ENCODE peak calls at places on chromosome 21, in eight cellular contexts. L is Ammon's horn, J is pons, G is H7, O is EL, D is endothelial cell, Z is nucleus accumbens, W is NCI-H1417. K is an unnamed sample.

GRCh38 chr21:42582422-42583149 is 68.9 kb downstream of the SLC37A1 start:
- DNase-seq in G (no peak), D (no peak), O (no peak), J (no peak), W (no peak), Z (no peak), L (no peak), K (no peak)

GRCh38 chr21:44304846-44305245 is 5.0 kb downstream of the PFKL start:
- DNase-seq in W (peak; percentile 57), J (peak; percentile 79), G (peak; percentile 89), L (peak; percentile 81), D (peak; percentile 60), O (peak; percentile 34), Z (peak; percentile 57), K (peak; percentile 72)

GRCh38 chr21:46205121-46205520 is 20.9 kb upstream of the SPATC1L start:
- DNase-seq in W (peak; percentile 53), Z (no peak), L (no peak), O (no peak), G (no peak), D (no peak), J (no peak), K (no peak)

GRCh38 chr21:41897690-41898089 is 18.5 kb upstream of the PRDM15 start:
- DNase-seq in D (no peak), O (no peak), J (no peak), Z (no peak), W (no peak), L (no peak), G (peak; percentile 73), K (no peak)

GRCh38 chr21:41601573-41602371 is 93.8 kb upstream of the TMPRSS2 start:
- DNase-seq in W (no peak), D (no peak), L (no peak), O (peak; percentile 50), Z (no peak), G (no peak), J (peak; percentile 13), K (peak; percentile 45)

GRCh38 chr21:36834192-36834591 is 132.3 kb downstream of the HLCS start:
- DNase-seq in L (no peak), Z (no peak), G (no peak), D (no peak), W (no peak), O (no peak), J (no peak), K (no peak)

GRCh38 chr21:32364801-32365200 is 28.0 kb downstream of the URB1 start:
- DNase-seq in O (no peak), G (no peak), Z (no peak), L (no peak), W (no peak), D (no peak), J (no peak), K (no peak)

GRCh38 chr21:26945916-26946315 is 21.0 kb downstream of the ADAMTS5 start:
- DNase-seq in J (peak; percentile 59), G (no peak), D (no peak), O (no peak), W (no peak), Z (no peak), L (peak; percentile 50), K (peak; percentile 45)

GRCh38 chr21:28959367-28960099 is 33.1 kb downstream of the LTN1 start:
- DNase-seq in L (no peak), D (no peak), G (no peak), W (no peak), O (peak; percentile 80), J (no peak), Z (no peak), K (peak; percentile 36)

GRCh38 chr21:37139902-37140301 is 66.8 kb downstream of the TTC3 start:
- DNase-seq in G (no peak), D (no peak), J (no peak), W (no peak), L (no peak), Z (no peak), O (peak; percentile 69), K (no peak)

GRCh38 chr21:42164064-42164789 is 54.7 kb upstream of the ABCG1 start:
- DNase-seq in G (peak; percentile 82), D (peak; percentile 59), Z (peak; percentile 35), O (no peak), L (peak; percentile 78), J (peak; percentile 78), W (peak; percentile 14), K (peak; percentile 25)

GRCh38 chr21:16323586-16323985 is 593.8 kb downstream of the USP25 start:
- DNase-seq in O (peak; percentile 38), G (no peak), J (no peak), D (no peak), L (no peak), Z (no peak), W (no peak), K (peak; percentile 46)

GRCh38 chr21:14736162-14736561 is 190.0 kb upstream of the SAMSN1 start:
- DNase-seq in G (no peak), O (no peak), Z (no peak), L (peak; percentile 21), W (no peak), J (peak; percentile 25), D (no peak), K (no peak)

GRCh38 chr21:44450402-44450801 is 4.9 kb upstream of the LRRC3 start:
- DNase-seq in Z (no peak), O (no peak), J (no peak), D (no peak), G (no peak), W (no peak), L (no peak), K (no peak)

GRCh38 chr21:42460391-42461184 is 35.4 kb downstream of the RSPH1 start:
- DNase-seq in Z (no peak), D (no peak), O (no peak), L (no peak), W (peak; percentile 86), G (no peak), J (no peak), K (no peak)

GRCh38 chr21:14356771-14357170 is 26.2 kb downstream of the HSPA13 start:
- DNase-seq in W (no peak), J (no peak), O (no peak), D (no peak), G (no peak), L (no peak), Z (no peak), K (no peak)

GRCh38 chr21:46052703-46053651 is 44.9 kb upstream of the COL6A2 start:
- DNase-seq in D (no peak), Z (no peak), J (no peak), G (peak; percentile 43), L (no peak), W (no peak), O (peak; percentile 81), K (peak; percentile 94)

GRCh38 chr21:42535602-42536171 is 22.0 kb downstream of the SLC37A1 start:
- DNase-seq in D (no peak), J (no peak), O (no peak), W (no peak), L (no peak), G (no peak), Z (no peak), K (no peak)

GRCh38 chr21:38766987-38767722 is 38.6 kb upstream of the ETS2 start:
- DNase-seq in Z (no peak), D (no peak), G (no peak), J (no peak), L (peak; percentile 46), W (no peak), O (no peak), K (no peak)

GRCh38 chr21:45889961-45890360 is 91.6 kb upstream of the COL6A1 start:
- DNase-seq in D (no peak), J (no peak), L (no peak), Z (no peak), O (no peak), W (no peak), G (no peak), K (no peak)

GRCh38 chr21:15383588-15383987 is 318.8 kb upstream of the NRIP1 start:
- DNase-seq in J (no peak), W (no peak), L (no peak), O (no peak), G (no peak), Z (no peak), D (no peak), K (no peak)

GRCh38 chr21:32946654-32947053 is 79.1 kb upstream of the OLIG2 start:
- DNase-seq in G (no peak), Z (no peak), O (no peak), L (no peak), D (no peak), J (no peak), W (no peak), K (no peak)

GRCh38 chr21:44885615-44886014 is 12.1 kb upstream of the PTTG1IP start:
- DNase-seq in J (no peak), G (no peak), L (no peak), O (no peak), D (no peak), W (no peak), Z (no peak), K (no peak)

GRCh38 chr21:30563072-30563471 is 2.0 kb upstream of the KRTAP19-7 start:
- DNase-seq in L (no peak), O (no peak), W (no peak), J (no peak), D (no peak), Z (no peak), G (no peak), K (no peak)

GRCh38 chr21:36188081-36188681 is 31.6 kb downstream of the DOP1B start:
- DNase-seq in L (no peak), G (no peak), D (no peak), W (no peak), O (no peak), J (no peak), Z (no peak), K (no peak)

GRCh38 chr21:41164981-41165650 is 2.8 kb upstream of the BACE2 start:
- DNase-seq in G (no peak), D (no peak), O (peak; percentile 58), Z (no peak), J (no peak), L (no peak), W (no peak), K (peak; percentile 4)

GRCh38 chr21:37398697-37399096 is 32.1 kb downstream of the DYRK1A start:
- DNase-seq in G (no peak), L (no peak), W (no peak), O (no peak), D (no peak), J (no peak), Z (no peak), K (no peak)

GRCh38 chr21:44903054-44903685 is 17.5 kb downstream of the ITGB2 start:
- DNase-seq in O (no peak), Z (no peak), G (no peak), J (no peak), W (no peak), D (no peak), L (no peak), K (no peak)

GRCh38 chr21:41622831-41623548 is 115.0 kb upstream of the TMPRSS2 start:
- DNase-seq in L (no peak), J (no peak), G (no peak), Z (no peak), W (no peak), D (no peak), O (peak; percentile 47), K (no peak)

GRCh38 chr21:29477941-29478340 is 179.2 kb downstream of the BACH1 start:
- DNase-seq in J (no peak), L (no peak), O (peak; percentile 56), W (no peak), Z (no peak), G (no peak), D (no peak), K (peak; percentile 56)

GRCh38 chr21:27734146-27734545 is 767.3 kb upstream of the ADAMTS5 start:
- DNase-seq in D (no peak), O (peak; percentile 82), Z (no peak), L (no peak), J (no peak), W (no peak), G (no peak), K (peak; percentile 47)

K was measured in foreskin fibroblast.